ENCODE peak calls at places on chromosomes 4 and X, in six cellular contexts. One of them, this sample, is unnamed.

GRCh38 chr4:1494416-1495315 is 88.4 kb upstream of the NKX1-1 start:
- DNase-seq in neural crest cell: no peak
- DNase-seq in NCI-H2081: no peak
- DNase-seq in activated CD8-positive, alpha-beta memory T cell treated with anti-CD3 and anti-CD28 coated beads for 48 hours: no peak
- DNase-seq in lower leg skin: no peak
- DNase-seq in breast epithelium: no peak
- DNase-seq in this sample: no peak

GRCh38 chr4:78749972-78750727 is 26.0 kb upstream of the BMP2K start:
- DNase-seq in neural crest cell: no peak
- DNase-seq in NCI-H2081: no peak
- DNase-seq in activated CD8-positive, alpha-beta memory T cell treated with anti-CD3 and anti-CD28 coated beads for 48 hours: no peak
- DNase-seq in lower leg skin: no peak
- DNase-seq in breast epithelium: no peak
- DNase-seq in this sample: no peak

GRCh38 chr4:101954975-101955678 is 164.6 kb downstream of the BANK1 start:
- DNase-seq in neural crest cell: no peak
- DNase-seq in NCI-H2081: no peak
- DNase-seq in activated CD8-positive, alpha-beta memory T cell treated with anti-CD3 and anti-CD28 coated beads for 48 hours: no peak
- DNase-seq in lower leg skin: no peak
- DNase-seq in breast epithelium: no peak
- DNase-seq in this sample: no peak

GRCh38 chrX:132375941-132376340 is 112.9 kb downstream of the MBNL3 start:
- DNase-seq in neural crest cell: no peak
- DNase-seq in NCI-H2081: no peak
- DNase-seq in activated CD8-positive, alpha-beta memory T cell treated with anti-CD3 and anti-CD28 coated beads for 48 hours: no peak
- DNase-seq in lower leg skin: no peak
- DNase-seq in breast epithelium: no peak
- DNase-seq in this sample: no peak

GRCh38 chr4:930827-931193 is 1.3 kb downstream of the GAK start:
- DNase-seq in neural crest cell: no peak
- DNase-seq in NCI-H2081: no peak
- DNase-seq in activated CD8-positive, alpha-beta memory T cell treated with anti-CD3 and anti-CD28 coated beads for 48 hours: no peak
- DNase-seq in lower leg skin: no peak
- DNase-seq in breast epithelium: no peak
- DNase-seq in this sample: no peak

GRCh38 chr4:4456351-4456750 is 69.4 kb downstream of the NSG1 start:
- DNase-seq in neural crest cell: no peak
- DNase-seq in NCI-H2081: no peak
- DNase-seq in activated CD8-positive, alpha-beta memory T cell treated with anti-CD3 and anti-CD28 coated beads for 48 hours: no peak
- DNase-seq in lower leg skin: no peak
- DNase-seq in breast epithelium: no peak
- DNase-seq in this sample: no peak

GRCh38 chrX:150157291-150157690 is 205.8 kb upstream of the MAMLD1 start:
- DNase-seq in neural crest cell: no peak
- DNase-seq in NCI-H2081: no peak
- DNase-seq in activated CD8-positive, alpha-beta memory T cell treated with anti-CD3 and anti-CD28 coated beads for 48 hours: no peak
- DNase-seq in lower leg skin: no peak
- DNase-seq in breast epithelium: no peak
- DNase-seq in this sample: no peak

GRCh38 chrX:45850775-45851433 is 650.2 kb upstream of the DIPK2B start:
- DNase-seq in neural crest cell: peak
- DNase-seq in NCI-H2081: peak
- DNase-seq in activated CD8-positive, alpha-beta memory T cell treated with anti-CD3 and anti-CD28 coated beads for 48 hours: no peak
- DNase-seq in lower leg skin: peak
- DNase-seq in breast epithelium: no peak
- DNase-seq in this sample: no peak

GRCh38 chr4:167622481-167623240 is 388.4 kb upstream of the SPOCK3 start:
- DNase-seq in neural crest cell: peak
- DNase-seq in NCI-H2081: peak
- DNase-seq in activated CD8-positive, alpha-beta memory T cell treated with anti-CD3 and anti-CD28 coated beads for 48 hours: peak
- DNase-seq in lower leg skin: no peak
- DNase-seq in breast epithelium: no peak
- DNase-seq in this sample: no peak

GRCh38 chr4:165971446-165971845 is 98.4 kb downstream of the TLL1 start:
- DNase-seq in neural crest cell: no peak
- DNase-seq in NCI-H2081: no peak
- DNase-seq in activated CD8-positive, alpha-beta memory T cell treated with anti-CD3 and anti-CD28 coated beads for 48 hours: no peak
- DNase-seq in lower leg skin: no peak
- DNase-seq in breast epithelium: no peak
- DNase-seq in this sample: no peak

GRCh38 chr4:3868841-3869572 is 102.8 kb downstream of the ADRA2C start:
- DNase-seq in neural crest cell: no peak
- DNase-seq in NCI-H2081: no peak
- DNase-seq in activated CD8-positive, alpha-beta memory T cell treated with anti-CD3 and anti-CD28 coated beads for 48 hours: no peak
- DNase-seq in lower leg skin: no peak
- DNase-seq in breast epithelium: no peak
- DNase-seq in this sample: no peak

GRCh38 chrX:71302461-71303213 is 1.1 kb downstream of the ITGB1BP2 start:
- DNase-seq in neural crest cell: no peak
- DNase-seq in NCI-H2081: no peak
- DNase-seq in activated CD8-positive, alpha-beta memory T cell treated with anti-CD3 and anti-CD28 coated beads for 48 hours: no peak
- DNase-seq in lower leg skin: no peak
- DNase-seq in breast epithelium: no peak
- DNase-seq in this sample: no peak

GRCh38 chr4:88613417-88613875 is 21.2 kb downstream of the HERC3 start:
- DNase-seq in neural crest cell: no peak
- DNase-seq in NCI-H2081: peak
- DNase-seq in activated CD8-positive, alpha-beta memory T cell treated with anti-CD3 and anti-CD28 coated beads for 48 hours: no peak
- DNase-seq in lower leg skin: no peak
- DNase-seq in breast epithelium: no peak
- DNase-seq in this sample: no peak

GRCh38 chrX:104288269-104288668 is 33.5 kb upstream of the ESX1 start:
- DNase-seq in neural crest cell: no peak
- DNase-seq in NCI-H2081: no peak
- DNase-seq in activated CD8-positive, alpha-beta memory T cell treated with anti-CD3 and anti-CD28 coated beads for 48 hours: no peak
- DNase-seq in lower leg skin: no peak
- DNase-seq in breast epithelium: no peak
- DNase-seq in this sample: no peak

GRCh38 chr4:138200236-138200590 is 41.9 kb downstream of the SLC7A11 start:
- DNase-seq in neural crest cell: no peak
- DNase-seq in NCI-H2081: no peak
- DNase-seq in activated CD8-positive, alpha-beta memory T cell treated with anti-CD3 and anti-CD28 coated beads for 48 hours: no peak
- DNase-seq in lower leg skin: no peak
- DNase-seq in breast epithelium: no peak
- DNase-seq in this sample: no peak

GRCh38 chrX:29746326-29746725 is 469.0 kb upstream of the MAGEB2 start:
- DNase-seq in neural crest cell: no peak
- DNase-seq in NCI-H2081: no peak
- DNase-seq in activated CD8-positive, alpha-beta memory T cell treated with anti-CD3 and anti-CD28 coated beads for 48 hours: no peak
- DNase-seq in lower leg skin: no peak
- DNase-seq in breast epithelium: no peak
- DNase-seq in this sample: no peak

GRCh38 chrX:152418025-152418424 is 33.1 kb downstream of the GABRA3 start:
- DNase-seq in neural crest cell: no peak
- DNase-seq in NCI-H2081: no peak
- DNase-seq in activated CD8-positive, alpha-beta memory T cell treated with anti-CD3 and anti-CD28 coated beads for 48 hours: no peak
- DNase-seq in lower leg skin: no peak
- DNase-seq in breast epithelium: no peak
- DNase-seq in this sample: no peak

GRCh38 chr4:152983774-152984411 is 47.8 kb downstream of the FHDC1 start:
- DNase-seq in neural crest cell: peak
- DNase-seq in NCI-H2081: no peak
- DNase-seq in activated CD8-positive, alpha-beta memory T cell treated with anti-CD3 and anti-CD28 coated beads for 48 hours: no peak
- DNase-seq in lower leg skin: no peak
- DNase-seq in breast epithelium: no peak
- DNase-seq in this sample: no peak

GRCh38 chr4:47251363-47252135 is 212.0 kb downstream of the COMMD8 start:
- DNase-seq in neural crest cell: no peak
- DNase-seq in NCI-H2081: no peak
- DNase-seq in activated CD8-positive, alpha-beta memory T cell treated with anti-CD3 and anti-CD28 coated beads for 48 hours: no peak
- DNase-seq in lower leg skin: no peak
- DNase-seq in breast epithelium: no peak
- DNase-seq in this sample: no peak

GRCh38 chr4:41573458-41574129 is 35.6 kb downstream of the LIMCH1 start:
- DNase-seq in neural crest cell: no peak
- DNase-seq in NCI-H2081: no peak
- DNase-seq in activated CD8-positive, alpha-beta memory T cell treated with anti-CD3 and anti-CD28 coated beads for 48 hours: no peak
- DNase-seq in lower leg skin: no peak
- DNase-seq in breast epithelium: no peak
- DNase-seq in this sample: no peak

GRCh38 chrX:115494133-115494532 is 66.8 kb upstream of the PLS3 start:
- DNase-seq in neural crest cell: no peak
- DNase-seq in NCI-H2081: peak
- DNase-seq in activated CD8-positive, alpha-beta memory T cell treated with anti-CD3 and anti-CD28 coated beads for 48 hours: no peak
- DNase-seq in lower leg skin: no peak
- DNase-seq in breast epithelium: no peak
- DNase-seq in this sample: no peak

GRCh38 chr4:120858776-120859175 is 63.8 kb downstream of the PRDM5 start:
- DNase-seq in neural crest cell: no peak
- DNase-seq in NCI-H2081: no peak
- DNase-seq in activated CD8-positive, alpha-beta memory T cell treated with anti-CD3 and anti-CD28 coated beads for 48 hours: no peak
- DNase-seq in lower leg skin: no peak
- DNase-seq in breast epithelium: no peak
- DNase-seq in this sample: no peak

GRCh38 chr4:168421671-168422070 is 58.6 kb downstream of the DDX60L start:
- DNase-seq in neural crest cell: no peak
- DNase-seq in NCI-H2081: no peak
- DNase-seq in activated CD8-positive, alpha-beta memory T cell treated with anti-CD3 and anti-CD28 coated beads for 48 hours: no peak
- DNase-seq in lower leg skin: no peak
- DNase-seq in breast epithelium: peak
- DNase-seq in this sample: no peak

GRCh38 chr4:125952631-125953030 is 637.9 kb downstream of the FAT4 start:
- DNase-seq in neural crest cell: no peak
- DNase-seq in NCI-H2081: no peak
- DNase-seq in activated CD8-positive, alpha-beta memory T cell treated with anti-CD3 and anti-CD28 coated beads for 48 hours: no peak
- DNase-seq in lower leg skin: no peak
- DNase-seq in breast epithelium: no peak
- DNase-seq in this sample: no peak

GRCh38 chrX:9341305-9342201 is 123.3 kb upstream of the TBL1X start:
- DNase-seq in neural crest cell: no peak
- DNase-seq in NCI-H2081: peak
- DNase-seq in activated CD8-positive, alpha-beta memory T cell treated with anti-CD3 and anti-CD28 coated beads for 48 hours: no peak
- DNase-seq in lower leg skin: peak
- DNase-seq in breast epithelium: peak
- DNase-seq in this sample: peak

GRCh38 chr4:185424905-185425599 is 712 bp downstream of the UFSP2 start:
- DNase-seq in neural crest cell: no peak
- DNase-seq in NCI-H2081: no peak
- DNase-seq in activated CD8-positive, alpha-beta memory T cell treated with anti-CD3 and anti-CD28 coated beads for 48 hours: no peak
- DNase-seq in lower leg skin: no peak
- DNase-seq in breast epithelium: no peak
- DNase-seq in this sample: no peak